ENCODE peak calls at places on chromosomes 3 and 15, in five cellular contexts. K is mesendoderm, T is cardiac muscle cell, M is tibial nerve, O is H9. W is an unnamed sample.

GRCh38 chr15:29097971-29098370 is 171.7 kb downstream of the NSMCE3 start:
- DNase-seq in T (no peak), K (no peak), M (no peak), O (no peak), W (no peak)

GRCh38 chr3:186322761-186323160 is 39.3 kb downstream of the DGKG start:
- DNase-seq in K (no peak), O (no peak), T (no peak), M (no peak), W (no peak)

GRCh38 chr3:145807990-145808389 is 353.0 kb downstream of the PLOD2 start:
- DNase-seq in T (peak; percentile 82), O (no peak), K (peak; percentile 78), M (no peak), W (no peak)

GRCh38 chr3:97687734-97688133 is 76.8 kb upstream of the ARL6 start:
- DNase-seq in M (no peak), T (no peak), O (peak; percentile 76), K (peak; percentile 91), W (no peak)

GRCh38 chr3:63980830-63981498 is 42.3 kb downstream of the PSMD6 start:
- DNase-seq in K (no peak), T (no peak), O (no peak), M (no peak), W (no peak)

GRCh38 chr15:29131336-29132109 is 138.1 kb downstream of the NSMCE3 start:
- DNase-seq in M (no peak), O (peak; percentile 12), T (no peak), K (no peak), W (no peak)

GRCh38 chr15:59553879-59554735 is 57.5 kb upstream of the GCNT3 start:
- DNase-seq in M (no peak), O (no peak), T (peak; percentile 88), K (no peak), W (no peak)

GRCh38 chr3:189720746-189721426 is 89.7 kb downstream of the TP63 start:
- DNase-seq in T (no peak), O (no peak), M (no peak), K (no peak), W (no peak)

GRCh38 chr3:113055201-113055600 is 64.4 kb downstream of the GTPBP8 start:
- DNase-seq in O (no peak), T (peak; percentile 1), K (no peak), M (no peak), W (no peak)

GRCh38 chr15:96171271-96171739 is 159.2 kb upstream of the NR2F2 start:
- DNase-seq in O (no peak), T (no peak), K (peak; percentile 78), M (no peak), W (no peak)

GRCh38 chr3:136196064-136196400 is at the start of gene MSL2:
- DNase-seq in K (no peak), T (no peak), M (no peak), O (no peak), W (no peak)

GRCh38 chr15:70356062-70356860 is 258.5 kb upstream of the TLE3 start:
- DNase-seq in K (no peak), T (no peak), M (no peak), O (no peak), W (peak; percentile 25)

GRCh38 chr15:39851505-39852082 is 68.5 kb downstream of the GPR176 start:
- DNase-seq in K (peak; percentile 24), M (no peak), O (no peak), T (peak; percentile 37), W (no peak)

GRCh38 chr3:184584001-184584891 is 22.7 kb downstream of the EPHB3 start:
- DNase-seq in O (peak; percentile 69), M (no peak), T (no peak), K (peak; percentile 98), W (no peak)

GRCh38 chr3:60829058-60829457 is 422.2 kb downstream of the FHIT start:
- DNase-seq in M (no peak), K (no peak), T (no peak), O (no peak), W (no peak)

GRCh38 chr3:110157221-110157620 is 819.9 kb upstream of the DPPA4 start:
- DNase-seq in K (no peak), O (no peak), T (no peak), M (no peak), W (no peak)

GRCh38 chr15:92714071-92714456 is 58.5 kb upstream of the FAM174B start:
- DNase-seq in O (peak; percentile 57), M (no peak), T (peak; percentile 41), K (peak; percentile 78), W (no peak)

GRCh38 chr3:114454592-114455251 is 160.9 kb downstream of the TIGIT start:
- DNase-seq in O (no peak), T (peak; percentile 34), M (no peak), K (peak; percentile 21), W (no peak)

GRCh38 chr15:50880221-50880620 is 28.3 kb upstream of the AP4E1 start:
- DNase-seq in K (no peak), M (no peak), O (no peak), T (no peak), W (no peak)

GRCh38 chr3:162718697-162719096 is 1222.1 kb downstream of the OTOL1 start:
- DNase-seq in K (peak; percentile 20), T (peak; percentile 2), M (no peak), O (no peak), W (no peak)

GRCh38 chr3:134857356-134857755 is 62.3 kb downstream of the EPHB1 start:
- DNase-seq in M (no peak), O (no peak), T (no peak), K (no peak), W (no peak)

GRCh38 chr15:101689901-101690300 is 34.4 kb downstream of the TARS3 start:
- DNase-seq in T (peak; percentile 28), M (no peak), K (peak; percentile 71), O (no peak), W (no peak)

GRCh38 chr3:133792171-133792763 is 13.3 kb upstream of the SRPRB start:
- DNase-seq in O (no peak), M (no peak), T (peak; percentile 3), K (peak; percentile 67), W (no peak)

GRCh38 chr3:109532257-109533216 is 195.2 kb upstream of the DPPA4 start:
- DNase-seq in O (peak; percentile 77), T (peak; percentile 88), M (no peak), K (peak; percentile 88), W (peak; percentile 32)

GRCh38 chr3:77071806-77072205 is 31.9 kb downstream of the ROBO2 start:
- DNase-seq in K (no peak), T (no peak), O (no peak), M (no peak), W (no peak)

GRCh38 chr3:142999881-143000280 is 1.5 kb upstream of the U2SURP start:
- DNase-seq in O (no peak), M (no peak), K (peak; percentile 36), T (no peak), W (no peak)

GRCh38 chr3:123732447-123732846 is 147.6 kb upstream of the HACD2 start:
- DNase-seq in M (no peak), T (no peak), O (no peak), K (no peak), W (no peak)

DNA sequence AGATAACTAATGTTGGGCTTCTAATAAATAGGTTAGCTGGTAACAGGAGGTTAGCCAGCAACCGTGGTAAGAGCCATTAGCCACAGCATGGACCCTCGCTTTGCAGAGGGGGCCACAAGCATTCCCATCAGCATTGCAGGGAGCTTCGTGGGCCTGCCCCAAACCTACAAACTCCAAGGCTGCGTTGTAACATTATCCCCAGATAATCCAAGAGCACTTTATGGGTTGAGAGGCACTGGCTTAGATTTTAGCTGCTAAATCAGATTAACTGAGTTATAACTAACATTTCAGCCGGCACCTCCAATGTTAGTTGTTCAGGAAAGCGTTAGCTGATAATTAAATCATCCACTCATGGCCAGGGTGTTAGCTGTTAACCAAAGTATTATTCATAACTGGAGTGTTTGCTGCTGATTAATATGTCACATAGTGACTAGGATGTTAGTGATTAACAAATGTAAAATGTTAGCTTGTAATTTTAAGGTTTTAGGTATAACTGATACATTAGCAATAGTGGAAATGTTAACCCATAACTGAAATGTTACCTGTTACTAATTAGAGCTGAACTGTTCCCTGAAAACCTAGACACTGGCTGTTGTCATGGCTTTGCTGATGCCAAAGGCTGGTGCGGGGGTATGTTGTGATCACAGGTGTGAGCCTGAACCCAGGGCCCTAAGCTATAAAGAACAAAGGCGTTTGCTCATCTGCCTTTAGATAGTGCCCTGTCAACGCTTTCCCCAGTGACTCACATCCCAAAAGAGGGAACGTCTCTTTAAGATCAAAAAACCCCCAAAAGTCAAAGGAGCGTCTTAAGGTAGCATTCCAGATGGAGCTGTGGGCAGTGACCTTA is 56.3 kb downstream of the SLC6A6 start:
- DNase-seq in T (no peak), K (no peak), O (no peak), M (no peak), W (no peak)
- H3K4me1 ChIP-seq in T (peaks cover 14% of the 10 kb centered on the region), K (peaks cover 5% of the 10 kb centered on the region), O (peaks cover 3% of the 10 kb centered on the region), M (no peaks in the 10 kb centered on the region), W (peaks cover 3% of the 10 kb centered on the region)

DNA sequence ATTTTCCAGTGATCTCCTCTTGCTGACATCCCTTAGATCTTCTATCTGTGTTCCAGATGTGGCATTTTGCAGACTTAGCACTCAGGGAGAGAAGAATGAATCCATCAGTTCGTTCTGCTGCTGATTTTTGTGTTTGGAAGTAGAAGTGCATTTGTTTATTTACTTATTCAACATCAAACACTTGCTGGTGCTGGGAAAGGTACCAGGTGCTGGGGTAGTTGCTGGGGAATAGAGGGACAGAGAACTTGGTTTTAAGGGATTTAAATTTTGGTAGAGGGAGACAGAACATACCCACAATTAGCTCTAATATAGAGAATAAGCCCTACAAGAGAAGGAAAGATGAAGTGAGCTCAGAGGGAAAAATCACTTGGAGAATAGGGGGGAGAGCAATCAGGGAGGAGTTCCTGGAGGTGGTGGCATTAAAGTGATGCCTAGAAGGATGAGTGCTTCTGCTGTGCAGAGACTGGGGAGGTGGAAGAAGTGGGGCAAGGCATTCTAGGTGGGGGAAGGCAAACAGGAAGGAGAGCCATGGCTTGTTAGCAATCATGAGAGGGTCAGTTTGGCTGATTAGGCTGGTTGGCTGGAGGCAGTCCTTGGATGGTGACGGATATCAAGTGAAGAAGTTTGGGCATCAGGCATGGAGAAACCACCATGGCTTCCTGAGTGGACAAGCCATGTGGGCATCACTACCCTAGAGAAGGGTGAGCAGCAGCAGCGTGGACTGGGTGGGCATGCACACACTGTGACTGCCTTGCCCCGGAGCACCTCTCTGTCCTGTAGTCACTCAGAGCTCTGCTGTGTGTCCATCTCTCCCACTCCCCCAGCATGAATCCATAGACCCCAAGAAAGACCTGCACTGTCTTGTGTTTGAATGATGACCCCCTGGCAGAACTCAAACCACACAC is 197.3 kb downstream of the OPA1 start:
- DNase-seq in T (no peak), M (no peak), K (no peak), O (no peak), W (no peak)
- H3K4me1 ChIP-seq in T (peaks cover 11% of the 10 kb centered on the region), M (no peaks in the 10 kb centered on the region), K (peaks cover 6% of the 10 kb centered on the region), O (peaks cover 9% of the 10 kb centered on the region), W (peaks cover 13% of the 10 kb centered on the region)

GRCh38 chr3:46986055-46986730 is 6.7 kb downstream of the NBEAL2 start:
- DNase-seq in O (no peak), T (no peak), K (no peak), M (no peak), W (no peak)

GRCh38 chr3:46987485-46988401 is 8.3 kb downstream of the NBEAL2 start:
- DNase-seq in T (peak; percentile 44), K (peak; percentile 87), O (peak; percentile 89), M (no peak), W (peak; percentile 78)

GRCh38 chr3:46988616-46989015 is 9.2 kb downstream of the NBEAL2 start:
- DNase-seq in T (no peak), M (no peak), O (no peak), K (no peak), W (no peak)

GRCh38 chr3:46985588-46985987 is 6.1 kb downstream of the NBEAL2 start:
- DNase-seq in K (no peak), T (no peak), M (no peak), O (no peak), W (no peak)

GRCh38 chr3:46986782-46987484 is 7.5 kb downstream of the NBEAL2 start:
- DNase-seq in O (no peak), K (peak; percentile 89), T (no peak), M (no peak), W (no peak)
- H3K4me1 ChIP-seq in O (peaks cover 4% of the 10 kb centered on the region), K (peaks cover 14% of the 10 kb centered on the region), T (peaks cover 10% of the 10 kb centered on the region), M (no peaks in the 10 kb centered on the region), W (peaks cover 52% of the 10 kb centered on the region)

GRCh38 chr3:169666501-169667379 is 3.2 kb upstream of the MECOM start:
- DNase-seq in T (no peak), K (no peak), M (no peak), O (peak; percentile 63), W (no peak)
- H3K4me1 ChIP-seq in T (peaks cover 6% of the 10 kb centered on the region), K (peaks cover 9% of the 10 kb centered on the region), M (no peaks in the 10 kb centered on the region), O (no peaks in the 10 kb centered on the region), W (peaks cover 2% of the 10 kb centered on the region)